ENCODE peak calls at places on chromosomes 16 and 17, in five cellular contexts. One of them, this sample, is unnamed.

GRCh38 chr16:78489631-78490030 is 390.2 kb downstream of the WWOX start:
- DNase-seq in CD8-positive, alpha-beta T cell: no peak
- DNase-seq in mammary epithelial cell: no peak
- DNase-seq in thoracic aorta: no peak
- DNase-seq in IMR-90: no peak
- DNase-seq in this sample: no peak

GRCh38 chr16:73418746-73419145 is 370.8 kb upstream of the ZFHX3 start:
- DNase-seq in CD8-positive, alpha-beta T cell: no peak
- DNase-seq in mammary epithelial cell: no peak
- DNase-seq in thoracic aorta: no peak
- DNase-seq in IMR-90: peak
- DNase-seq in this sample: no peak

GRCh38 chr16:87851141-87851587 is 18.1 kb downstream of the SLC7A5 start:
- DNase-seq in CD8-positive, alpha-beta T cell: no peak
- DNase-seq in mammary epithelial cell: peak
- DNase-seq in thoracic aorta: no peak
- DNase-seq in IMR-90: no peak
- DNase-seq in this sample: peak

GRCh38 chr17:37759014-37759637 is 14.3 kb upstream of the HNF1B start:
- DNase-seq in CD8-positive, alpha-beta T cell: no peak
- DNase-seq in mammary epithelial cell: no peak
- DNase-seq in thoracic aorta: no peak
- DNase-seq in IMR-90: no peak
- DNase-seq in this sample: no peak

GRCh38 chr17:30336369-30337171 is 2.7 kb upstream of the TMIGD1 start:
- DNase-seq in CD8-positive, alpha-beta T cell: peak
- DNase-seq in mammary epithelial cell: peak
- DNase-seq in thoracic aorta: no peak
- DNase-seq in IMR-90: peak
- DNase-seq in this sample: peak

GRCh38 chr17:64103751-64104364 is 26.1 kb downstream of the ERN1 start:
- DNase-seq in CD8-positive, alpha-beta T cell: no peak
- DNase-seq in mammary epithelial cell: peak
- DNase-seq in thoracic aorta: no peak
- DNase-seq in IMR-90: peak
- DNase-seq in this sample: no peak

GRCh38 chr17:77512062-77512946 is 371.5 kb downstream of the SEC14L1 start:
- DNase-seq in CD8-positive, alpha-beta T cell: no peak
- DNase-seq in mammary epithelial cell: no peak
- DNase-seq in thoracic aorta: no peak
- DNase-seq in IMR-90: no peak
- DNase-seq in this sample: no peak

GRCh38 chr17:18065546-18065945 is 22.2 kb upstream of the DRG2 start:
- DNase-seq in CD8-positive, alpha-beta T cell: no peak
- DNase-seq in mammary epithelial cell: no peak
- DNase-seq in thoracic aorta: no peak
- DNase-seq in IMR-90: no peak
- DNase-seq in this sample: no peak

GRCh38 chr17:61130320-61130719 is 269.3 kb upstream of the TBX2 start:
- DNase-seq in CD8-positive, alpha-beta T cell: no peak
- DNase-seq in mammary epithelial cell: no peak
- DNase-seq in thoracic aorta: no peak
- DNase-seq in IMR-90: no peak
- DNase-seq in this sample: no peak

GRCh38 chr17:41404024-41404651 is 6.7 kb upstream of the KRT31 start:
- DNase-seq in CD8-positive, alpha-beta T cell: no peak
- DNase-seq in mammary epithelial cell: peak
- DNase-seq in thoracic aorta: no peak
- DNase-seq in IMR-90: peak
- DNase-seq in this sample: peak

GRCh38 chr17:689556-690247 is 24.9 kb downstream of the VPS53 start:
- DNase-seq in CD8-positive, alpha-beta T cell: no peak
- DNase-seq in mammary epithelial cell: no peak
- DNase-seq in thoracic aorta: no peak
- DNase-seq in IMR-90: no peak
- DNase-seq in this sample: no peak

GRCh38 chr17:18377437-18378204 is at the start of gene EVPLL:
- DNase-seq in CD8-positive, alpha-beta T cell: no peak
- DNase-seq in mammary epithelial cell: peak
- DNase-seq in thoracic aorta: no peak
- DNase-seq in IMR-90: no peak
- DNase-seq in this sample: peak

GRCh38 chr17:75685508-75685907 is 18.4 kb downstream of the SAP30BP start:
- DNase-seq in CD8-positive, alpha-beta T cell: no peak
- DNase-seq in mammary epithelial cell: peak
- DNase-seq in thoracic aorta: no peak
- DNase-seq in IMR-90: no peak
- DNase-seq in this sample: no peak

GRCh38 chr17:62093188-62094155 is 28.4 kb upstream of the MED13 start:
- DNase-seq in CD8-positive, alpha-beta T cell: no peak
- DNase-seq in mammary epithelial cell: peak
- DNase-seq in thoracic aorta: no peak
- DNase-seq in IMR-90: peak
- DNase-seq in this sample: peak

GRCh38 chr17:4600563-4600962 is 16.2 kb downstream of the SMTNL2 start:
- DNase-seq in CD8-positive, alpha-beta T cell: no peak
- DNase-seq in mammary epithelial cell: no peak
- DNase-seq in thoracic aorta: no peak
- DNase-seq in IMR-90: no peak
- DNase-seq in this sample: no peak

GRCh38 chr16:2386990-2387389 is 42.3 kb upstream of the CCNF start:
- DNase-seq in CD8-positive, alpha-beta T cell: no peak
- DNase-seq in mammary epithelial cell: no peak
- DNase-seq in thoracic aorta: no peak
- DNase-seq in IMR-90: no peak
- DNase-seq in this sample: no peak

GRCh38 chr16:83085660-83086059 is 458.9 kb downstream of the CDH13 start:
- DNase-seq in CD8-positive, alpha-beta T cell: no peak
- DNase-seq in mammary epithelial cell: no peak
- DNase-seq in thoracic aorta: no peak
- DNase-seq in IMR-90: no peak
- DNase-seq in this sample: no peak

GRCh38 chr16:4081035-4081434 is 35.2 kb downstream of the ADCY9 start:
- DNase-seq in CD8-positive, alpha-beta T cell: no peak
- DNase-seq in mammary epithelial cell: no peak
- DNase-seq in thoracic aorta: no peak
- DNase-seq in IMR-90: no peak
- DNase-seq in this sample: no peak

GRCh38 chr17:17391575-17392370 is 85.0 kb upstream of the MED9 start:
- DNase-seq in CD8-positive, alpha-beta T cell: peak
- DNase-seq in mammary epithelial cell: peak
- DNase-seq in thoracic aorta: no peak
- DNase-seq in IMR-90: no peak
- DNase-seq in this sample: no peak

GRCh38 chr16:3595110-3595486 is 16.3 kb downstream of the SLX4 start:
- DNase-seq in CD8-positive, alpha-beta T cell: no peak
- DNase-seq in mammary epithelial cell: no peak
- DNase-seq in thoracic aorta: no peak
- DNase-seq in IMR-90: no peak
- DNase-seq in this sample: no peak

GRCh38 chr17:4057731-4058130 is 85.1 kb downstream of the ZZEF1 start:
- DNase-seq in CD8-positive, alpha-beta T cell: no peak
- DNase-seq in mammary epithelial cell: no peak
- DNase-seq in thoracic aorta: no peak
- DNase-seq in IMR-90: no peak
- DNase-seq in this sample: no peak

GRCh38 chr16:58638148-58639036 is 8.8 kb upstream of the CNOT1 start:
- DNase-seq in CD8-positive, alpha-beta T cell: no peak
- DNase-seq in mammary epithelial cell: peak
- DNase-seq in thoracic aorta: no peak
- DNase-seq in IMR-90: peak
- DNase-seq in this sample: peak

GRCh38 chr17:12856451-12856850 is 67.2 kb downstream of the ARHGAP44 start:
- DNase-seq in CD8-positive, alpha-beta T cell: no peak
- DNase-seq in mammary epithelial cell: no peak
- DNase-seq in thoracic aorta: no peak
- DNase-seq in IMR-90: no peak
- DNase-seq in this sample: no peak

GRCh38 chr16:27642753-27643152 is 92.8 kb downstream of the KATNIP start:
- DNase-seq in CD8-positive, alpha-beta T cell: no peak
- DNase-seq in mammary epithelial cell: peak
- DNase-seq in thoracic aorta: no peak
- DNase-seq in IMR-90: peak
- DNase-seq in this sample: no peak

GRCh38 chr16:70805787-70806186 is 4.8 kb upstream of the VAC14 start:
- DNase-seq in CD8-positive, alpha-beta T cell: no peak
- DNase-seq in mammary epithelial cell: peak
- DNase-seq in thoracic aorta: no peak
- DNase-seq in IMR-90: peak
- DNase-seq in this sample: peak

GRCh38 chr16:87622756-87623319 is 20.5 kb downstream of the JPH3 start:
- DNase-seq in CD8-positive, alpha-beta T cell: no peak
- DNase-seq in mammary epithelial cell: no peak
- DNase-seq in thoracic aorta: no peak
- DNase-seq in IMR-90: no peak
- DNase-seq in this sample: no peak

GRCh38 chr16:50269769-50270509 is 3.6 kb downstream of the ADCY7 start:
- DNase-seq in CD8-positive, alpha-beta T cell: no peak
- DNase-seq in mammary epithelial cell: no peak
- DNase-seq in thoracic aorta: no peak
- DNase-seq in IMR-90: no peak
- DNase-seq in this sample: no peak

GRCh38 chr16:78479723-78480122 is 380.3 kb downstream of the WWOX start:
- DNase-seq in CD8-positive, alpha-beta T cell: no peak
- DNase-seq in mammary epithelial cell: no peak
- DNase-seq in thoracic aorta: no peak
- DNase-seq in IMR-90: no peak
- DNase-seq in this sample: no peak

GRCh38 chr17:45129426-45129939 is 2.8 kb downstream of the PLCD3 start:
- DNase-seq in CD8-positive, alpha-beta T cell: no peak
- DNase-seq in mammary epithelial cell: no peak
- DNase-seq in thoracic aorta: no peak
- DNase-seq in IMR-90: no peak
- DNase-seq in this sample: no peak

GRCh38 chr17:9487406-9487805 is 88.2 kb downstream of the STX8 start:
- DNase-seq in CD8-positive, alpha-beta T cell: no peak
- DNase-seq in mammary epithelial cell: no peak
- DNase-seq in thoracic aorta: no peak
- DNase-seq in IMR-90: no peak
- DNase-seq in this sample: no peak

GRCh38 chr17:44540246-44541084 is 16.8 kb upstream of the FZD2 start:
- DNase-seq in CD8-positive, alpha-beta T cell: no peak
- DNase-seq in mammary epithelial cell: no peak
- DNase-seq in thoracic aorta: no peak
- DNase-seq in IMR-90: no peak
- DNase-seq in this sample: no peak

GRCh38 chr16:12589676-12590075 is 214.0 kb downstream of the CPPED1 start:
- DNase-seq in CD8-positive, alpha-beta T cell: no peak
- DNase-seq in mammary epithelial cell: no peak
- DNase-seq in thoracic aorta: no peak
- DNase-seq in IMR-90: no peak
- DNase-seq in this sample: no peak

DNA sequence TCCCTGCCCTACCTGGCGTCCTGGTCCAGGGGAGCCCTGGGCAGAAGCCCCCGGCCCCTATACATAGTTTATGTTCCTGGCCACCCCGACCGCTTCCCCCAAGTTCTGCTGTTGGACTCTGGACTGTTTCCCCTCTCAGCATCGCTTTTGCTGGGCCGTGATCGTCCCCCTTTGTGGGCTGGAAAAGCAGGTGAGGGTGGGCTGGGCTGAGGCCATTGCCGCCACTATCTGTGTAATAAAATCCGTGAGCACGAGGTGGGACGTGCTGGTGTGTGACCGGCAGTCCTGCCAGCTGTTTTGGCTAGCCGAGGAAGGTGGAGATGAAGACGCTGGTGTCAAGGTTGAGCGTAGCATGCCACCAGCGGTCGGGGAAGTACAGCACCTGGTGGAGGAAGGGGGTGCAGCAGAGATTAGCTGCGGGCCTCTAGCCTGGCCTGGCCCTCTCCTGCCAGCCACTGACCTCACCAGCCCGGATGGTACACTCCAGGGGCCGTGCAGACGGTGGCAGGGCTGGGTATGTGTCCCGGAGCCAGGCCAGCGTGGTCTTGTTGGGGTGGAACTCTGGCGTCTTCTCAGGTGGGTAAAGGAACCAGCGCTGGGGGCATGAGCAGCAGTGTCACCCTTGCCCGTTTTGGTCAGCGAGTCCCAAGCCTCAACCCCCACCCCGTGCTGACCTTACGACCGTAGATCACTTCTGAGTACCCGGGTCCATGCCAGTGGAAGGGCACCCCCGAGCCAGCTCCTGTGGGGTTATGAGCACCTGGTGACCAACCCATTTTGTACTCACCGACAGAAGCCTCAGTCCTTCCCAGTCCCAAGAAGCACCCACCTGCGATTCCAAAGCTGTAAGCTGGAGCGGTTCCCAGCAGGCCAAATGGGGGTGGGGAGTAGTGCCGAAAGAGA is 1.4 kb downstream of the JMJD8 start:
- DNase-seq in CD8-positive, alpha-beta T cell: no peak
- DNase-seq in mammary epithelial cell: no peak
- DNase-seq in thoracic aorta: no peak
- DNase-seq in IMR-90: no peak
- DNase-seq in this sample: no peak
- TF ChIP-seq CTCF in CD8-positive, alpha-beta T cell: no peak
- TF ChIP-seq CTCF in mammary epithelial cell: no peak
- TF ChIP-seq CTCF in thoracic aorta: no peak
- TF ChIP-seq CTCF in IMR-90: no peak
- TF ChIP-seq CTCF in this sample: no peak

GRCh38 chr16:48413291-48413690 is 28.1 kb upstream of the SIAH1 start:
- DNase-seq in CD8-positive, alpha-beta T cell: no peak
- DNase-seq in mammary epithelial cell: no peak
- DNase-seq in thoracic aorta: no peak
- DNase-seq in IMR-90: no peak
- DNase-seq in this sample: no peak

GRCh38 chr16:48408688-48409087 is 23.5 kb upstream of the SIAH1 start:
- DNase-seq in CD8-positive, alpha-beta T cell: no peak
- DNase-seq in mammary epithelial cell: peak
- DNase-seq in thoracic aorta: no peak
- DNase-seq in IMR-90: peak
- DNase-seq in this sample: no peak

GRCh38 chr16:48405153-48405552 is 19.9 kb upstream of the SIAH1 start:
- DNase-seq in CD8-positive, alpha-beta T cell: no peak
- DNase-seq in mammary epithelial cell: no peak
- DNase-seq in thoracic aorta: no peak
- DNase-seq in IMR-90: no peak
- DNase-seq in this sample: no peak

GRCh38 chr16:48405907-48406306 is 20.7 kb upstream of the SIAH1 start:
- DNase-seq in CD8-positive, alpha-beta T cell: no peak
- DNase-seq in mammary epithelial cell: no peak
- DNase-seq in thoracic aorta: no peak
- DNase-seq in IMR-90: no peak
- DNase-seq in this sample: no peak

GRCh38 chr16:48409839-48410610 is 24.8 kb upstream of the SIAH1 start:
- DNase-seq in CD8-positive, alpha-beta T cell: no peak
- DNase-seq in mammary epithelial cell: peak
- DNase-seq in thoracic aorta: no peak
- DNase-seq in IMR-90: peak
- DNase-seq in this sample: peak
- H3K27ac ChIP-seq in CD8-positive, alpha-beta T cell: no peak
- H3K27ac ChIP-seq in mammary epithelial cell: no peak
- H3K27ac ChIP-seq in thoracic aorta: no peak
- H3K27ac ChIP-seq in IMR-90: peak
- H3K27ac ChIP-seq in this sample: peak

GRCh38 chr17:33712120-33712519 is 419.0 kb upstream of the ASIC2 start:
- DNase-seq in CD8-positive, alpha-beta T cell: no peak
- DNase-seq in mammary epithelial cell: no peak
- DNase-seq in thoracic aorta: no peak
- DNase-seq in IMR-90: no peak
- DNase-seq in this sample: no peak
- TF ChIP-seq CTCF in CD8-positive, alpha-beta T cell: no peak
- TF ChIP-seq CTCF in mammary epithelial cell: no peak
- TF ChIP-seq CTCF in thoracic aorta: no peak
- TF ChIP-seq CTCF in IMR-90: no peak
- TF ChIP-seq CTCF in this sample: no peak

GRCh38 chr17:57995076-57995956 is 7.3 kb upstream of the VEZF1 start:
- DNase-seq in CD8-positive, alpha-beta T cell: peak
- DNase-seq in mammary epithelial cell: peak
- DNase-seq in thoracic aorta: peak
- DNase-seq in IMR-90: peak
- DNase-seq in this sample: peak
- H3K27ac ChIP-seq in CD8-positive, alpha-beta T cell: no peak
- H3K27ac ChIP-seq in mammary epithelial cell: no peak
- H3K27ac ChIP-seq in thoracic aorta: peak
- H3K27ac ChIP-seq in IMR-90: no peak
- H3K27ac ChIP-seq in this sample: peak